ENCODE peak calls at places on chromosomes 13 and 19, in six cellular contexts. X, Q, H, D, K and L are unnamed samples.

GRCh38 chr13:49629947-49630346 is 1.6 kb downstream of the ARL11 start:
- DNase-seq in X (no peak), D (no peak), H (no peak), K (no peak), Q (no peak), L (no peak)

GRCh38 chr13:56615572-56615971 is 525.1 kb upstream of the PRR20A start:
- DNase-seq in D (no peak), K (no peak), H (no peak), Q (no peak), X (no peak), L (no peak)

GRCh38 chr19:1237754-1238372 is at the start of gene CBARP:
- DNase-seq in K (no peak), X (peak), Q (no peak), D (no peak), H (no peak), L (peak)

GRCh38 chr13:105389373-105389772 is 1146.1 kb downstream of the EFNB2 start:
- DNase-seq in K (no peak), H (no peak), X (no peak), Q (no peak), D (no peak), L (no peak)

GRCh38 chr19:47003611-47003935 is 16.1 kb upstream of the NPAS1 start:
- DNase-seq in H (no peak), D (no peak), K (no peak), Q (no peak), X (peak), L (no peak)

GRCh38 chr19:19460258-19460731 is 54.8 kb downstream of the GATAD2A start:
- DNase-seq in H (no peak), K (no peak), Q (no peak), D (peak), X (no peak), L (no peak)

GRCh38 chr13:28027607-28028364 is 39.3 kb upstream of the URAD start:
- DNase-seq in K (no peak), H (no peak), Q (no peak), X (no peak), D (no peak), L (no peak)

GRCh38 chr19:517721-518136 is 10.4 kb downstream of the TPGS1 start:
- DNase-seq in X (no peak), Q (no peak), H (no peak), K (no peak), D (no peak), L (no peak)

GRCh38 chr13:101453784-101454201 is 1.3 kb downstream of the ITGBL1 start:
- DNase-seq in K (no peak), X (peak), Q (peak), D (no peak), H (no peak), L (no peak)

GRCh38 chr13:61935710-61936109 is 520.1 kb upstream of the PCDH20 start:
- DNase-seq in K (no peak), H (no peak), X (no peak), D (no peak), Q (no peak), L (no peak)

GRCh38 chr19:17965370-17966114 is 1.4 kb upstream of the KCNN1 start:
- DNase-seq in K (no peak), Q (no peak), X (no peak), D (no peak), H (no peak), L (no peak)

GRCh38 chr13:71758823-71759222 is 108.2 kb downstream of the DACH1 start:
- DNase-seq in K (no peak), D (no peak), X (no peak), H (no peak), Q (peak), L (peak)